ENCODE peak calls at places on chromosomes 6 and 20, in six cellular contexts. P, T, V, U, Y and M are unnamed samples.

GRCh38 chr6:31821301-31822037 is 6.1 kb upstream of the HSPA1B start:
- DNase-seq in T (peak), Y (no peak), U (no peak), V (peak), P (peak), M (peak)

GRCh38 chr6:136114661-136115060 is 135.4 kb downstream of the MTFR2 start:
- DNase-seq in U (no peak), V (peak), T (no peak), Y (no peak), P (no peak), M (no peak)

GRCh38 chr6:43823879-43824740 is 54.1 kb downstream of the VEGFA start:
- DNase-seq in P (no peak), V (no peak), T (no peak), U (no peak), Y (no peak), M (peak)

GRCh38 chr20:9995514-9996272 is 39.1 kb upstream of the ANKEF1 start:
- DNase-seq in T (no peak), V (no peak), P (no peak), Y (no peak), U (no peak), M (no peak)

GRCh38 chr6:101391772-101392560 is 1.5 kb upstream of the GRIK2 start:
- DNase-seq in Y (no peak), T (no peak), P (no peak), V (peak), U (no peak), M (peak)

GRCh38 chr6:4358414-4359107 is 223.2 kb upstream of the ECI2 start:
- DNase-seq in U (peak), V (peak), T (no peak), P (no peak), Y (peak), M (peak)

GRCh38 chr20:19453369-19453768 is 240.9 kb downstream of the SLC24A3 start:
- DNase-seq in Y (no peak), U (no peak), P (no peak), V (no peak), T (no peak), M (no peak)

GRCh38 chr20:64044484-64045247 is 4.8 kb downstream of the SOX18 start:
- DNase-seq in P (no peak), Y (no peak), U (peak), T (no peak), V (no peak), M (no peak)

GRCh38 chr6:12001004-12001705 is 11.0 kb upstream of the HIVEP1 start:
- DNase-seq in P (no peak), T (no peak), V (no peak), U (peak), Y (no peak), M (no peak)

GRCh38 chr6:81938014-81938761 is 185.7 kb upstream of the TENT5A start:
- DNase-seq in U (peak), T (no peak), P (no peak), V (no peak), Y (peak), M (no peak)